ENCODE peak calls at places on chromosomes 2 and 18, in five cellular contexts. One of them, this sample, is unnamed.

GRCh38 chr2:233919938-233920337 is 2.8 kb downstream of the TRPM8 start:
- DNase-seq in PC-9: no peak
- DNase-seq in nephron progenitor cell: no peak
- DNase-seq in fibroblast of pulmonary artery: peak
- DNase-seq in activated CD4-positive, alpha-beta T cell treated with anti-CD3 and anti-CD28 coated beads for 24 hours: no peak
- DNase-seq in this sample: peak

GRCh38 chr2:9753665-9754531 is 89.4 kb upstream of the TAF1B start:
- DNase-seq in PC-9: peak
- DNase-seq in nephron progenitor cell: no peak
- DNase-seq in fibroblast of pulmonary artery: no peak
- DNase-seq in activated CD4-positive, alpha-beta T cell treated with anti-CD3 and anti-CD28 coated beads for 24 hours: peak
- DNase-seq in this sample: no peak

GRCh38 chr2:41409328-41409727 is 638.5 kb upstream of the PKDCC start:
- DNase-seq in PC-9: no peak
- DNase-seq in nephron progenitor cell: no peak
- DNase-seq in fibroblast of pulmonary artery: no peak
- DNase-seq in activated CD4-positive, alpha-beta T cell treated with anti-CD3 and anti-CD28 coated beads for 24 hours: no peak
- DNase-seq in this sample: no peak

GRCh38 chr2:11357428-11357972 is 13.1 kb upstream of the ROCK2 start:
- DNase-seq in PC-9: no peak
- DNase-seq in nephron progenitor cell: no peak
- DNase-seq in fibroblast of pulmonary artery: no peak
- DNase-seq in activated CD4-positive, alpha-beta T cell treated with anti-CD3 and anti-CD28 coated beads for 24 hours: no peak
- DNase-seq in this sample: no peak

GRCh38 chr18:25102657-25103056 is 249.3 kb downstream of the ZNF521 start:
- DNase-seq in PC-9: no peak
- DNase-seq in nephron progenitor cell: no peak
- DNase-seq in fibroblast of pulmonary artery: no peak
- DNase-seq in activated CD4-positive, alpha-beta T cell treated with anti-CD3 and anti-CD28 coated beads for 24 hours: no peak
- DNase-seq in this sample: no peak

GRCh38 chr2:142756430-142756829 is 121.0 kb upstream of the KYNU start:
- DNase-seq in PC-9: no peak
- DNase-seq in nephron progenitor cell: no peak
- DNase-seq in fibroblast of pulmonary artery: peak
- DNase-seq in activated CD4-positive, alpha-beta T cell treated with anti-CD3 and anti-CD28 coated beads for 24 hours: no peak
- DNase-seq in this sample: no peak

GRCh38 chr2:47089083-47089464 is 66.0 kb downstream of the STPG4 start:
- DNase-seq in PC-9: peak
- DNase-seq in nephron progenitor cell: no peak
- DNase-seq in fibroblast of pulmonary artery: peak
- DNase-seq in activated CD4-positive, alpha-beta T cell treated with anti-CD3 and anti-CD28 coated beads for 24 hours: no peak
- DNase-seq in this sample: peak

GRCh38 chr2:7813541-7814310 is 868.1 kb upstream of the ID2 start:
- DNase-seq in PC-9: no peak
- DNase-seq in nephron progenitor cell: no peak
- DNase-seq in fibroblast of pulmonary artery: peak
- DNase-seq in activated CD4-positive, alpha-beta T cell treated with anti-CD3 and anti-CD28 coated beads for 24 hours: no peak
- DNase-seq in this sample: no peak

GRCh38 chr2:130251520-130251864 is 53.3 kb upstream of the TUBA3E start:
- DNase-seq in PC-9: no peak
- DNase-seq in nephron progenitor cell: no peak
- DNase-seq in fibroblast of pulmonary artery: no peak
- DNase-seq in activated CD4-positive, alpha-beta T cell treated with anti-CD3 and anti-CD28 coated beads for 24 hours: no peak
- DNase-seq in this sample: no peak